ENCODE peak calls at places on chromosomes 16 and 17, in four cellular contexts. Y is tibial artery, V is DND-41, B is mucosa of descending colon. S is an unnamed sample. For H3K36me3 and H3K9me3, the result is how much of the 10 kb centered on the place peaks cover.

GRCh38 chr16:85380905-85381737 is 232.0 kb upstream of the GSE1 start:
- DNase-seq in Y (no peak), V (no peak), B (no peak), S (no peak)

GRCh38 chr16:29256501-29256981 is 150.0 kb downstream of the NPIPB11 start:
- DNase-seq in Y (no peak), V (no peak), B (no peak), S (no peak)

GRCh38 chr16:90019543-90020259 is 445 bp upstream of the DBNDD1 start:
- DNase-seq in Y (no peak), V (peak), B (peak), S (no peak)

GRCh38 chr17:40303009-40303657 is 5.8 kb upstream of the RARA start:
- DNase-seq in Y (peak), V (peak), B (peak), S (no peak)

GRCh38 chr17:37494401-37494831 is 4.7 kb downstream of the DUSP14 start:
- DNase-seq in Y (no peak), V (no peak), B (no peak), S (no peak)

GRCh38 chr17:62075308-62075815 is 10.3 kb upstream of the MED13 start:
- DNase-seq in Y (no peak), V (no peak), B (no peak), S (no peak)

GRCh38 chr17:4375039-4375748 is 8.7 kb upstream of the UBE2G1 start:
- DNase-seq in Y (no peak), V (peak), B (no peak), S (no peak)

GRCh38 chr17:29070795-29071194 is 27.9 kb downstream of the PIPOX start:
- DNase-seq in Y (no peak), V (no peak), B (no peak), S (no peak)

GRCh38 chr16:67236551-67237395 is 9.8 kb downstream of the TMEM208 start:
- DNase-seq in Y (peak), V (peak), B (peak), S (no peak)

GRCh38 chr16:2904922-2905240 is 6.8 kb upstream of the FLYWCH1 start:
- DNase-seq in Y (no peak), V (no peak), B (peak), S (no peak)

GRCh38 chr17:81228834-81229665 is 6.3 kb upstream of the CEP131 start:
- DNase-seq in Y (no peak), V (no peak), B (no peak), S (no peak)

GRCh38 chr16:49112754-49113153 is 168.9 kb downstream of the CBLN1 start:
- DNase-seq in Y (no peak), V (no peak), B (no peak), S (no peak)

GRCh38 chr17:73091770-73092517 is 544 bp downstream of the SLC39A11 start:
- DNase-seq in Y (peak), V (no peak), B (peak), S (no peak)

GRCh38 chr17:80151333-80151732 is 4.4 kb upstream of the EIF4A3 start:
- DNase-seq in Y (no peak), V (no peak), B (no peak), S (no peak)

GRCh38 chr16:85612191-85612800 is 826 bp upstream of the GSE1 start:
- DNase-seq in Y (peak), V (no peak), B (peak), S (peak)

GRCh38 chr17:50501054-50501453 is 7.2 kb upstream of the MYCBPAP start:
- DNase-seq in Y (peak), V (peak), B (peak), S (no peak)

GRCh38 chr16:34078697-34079096 is 619.3 kb downstream of the TP53TG3F start:
- DNase-seq in Y (no peak), V (no peak), B (no peak), S (no peak)

GRCh38 chr17:51636291-51636690 is 375.9 kb downstream of the UTP18 start:
- DNase-seq in Y (no peak), V (no peak), B (no peak), S (no peak)

GRCh38 chr17:35407531-35407930 is 24.8 kb downstream of the SLFN12 start:
- DNase-seq in Y (no peak), V (no peak), B (no peak), S (no peak)

GRCh38 chr17:81200695-81201580 is 21.8 kb downstream of the CEP131 start:
- DNase-seq in Y (peak), V (peak), B (peak), S (no peak)

GRCh38 chr17:40069751-40070643 is 7.2 kb downstream of the THRA start:
- DNase-seq in Y (no peak), V (peak), B (peak), S (no peak)

GRCh38 chr17:40452074-40452787 is 9.0 kb downstream of the IGFBP4 start:
- DNase-seq in Y (peak), V (no peak), B (no peak), S (peak)

GRCh38 chr17:59652119-59652518 is 32.4 kb downstream of the CLTC start:
- DNase-seq in Y (no peak), V (no peak), B (no peak), S (no peak)

GRCh38 chr17:55527520-55528118 is 16.4 kb upstream of the SMIM36 start:
- DNase-seq in Y (peak), V (peak), B (peak), S (no peak)

GRCh38 chr16:17266606-17267313 is 204.0 kb downstream of the XYLT1 start:
- DNase-seq in Y (no peak), V (no peak), B (peak), S (no peak)

GRCh38 chr16:65745-66144 is 6.7 kb downstream of the RHBDF1 start:
- DNase-seq in Y (peak), V (peak), B (peak), S (peak)

GRCh38 chr17:82281502-82282238 is 8.2 kb upstream of the CSNK1D start:
- DNase-seq in Y (no peak), V (no peak), B (no peak), S (no peak)

DNA sequence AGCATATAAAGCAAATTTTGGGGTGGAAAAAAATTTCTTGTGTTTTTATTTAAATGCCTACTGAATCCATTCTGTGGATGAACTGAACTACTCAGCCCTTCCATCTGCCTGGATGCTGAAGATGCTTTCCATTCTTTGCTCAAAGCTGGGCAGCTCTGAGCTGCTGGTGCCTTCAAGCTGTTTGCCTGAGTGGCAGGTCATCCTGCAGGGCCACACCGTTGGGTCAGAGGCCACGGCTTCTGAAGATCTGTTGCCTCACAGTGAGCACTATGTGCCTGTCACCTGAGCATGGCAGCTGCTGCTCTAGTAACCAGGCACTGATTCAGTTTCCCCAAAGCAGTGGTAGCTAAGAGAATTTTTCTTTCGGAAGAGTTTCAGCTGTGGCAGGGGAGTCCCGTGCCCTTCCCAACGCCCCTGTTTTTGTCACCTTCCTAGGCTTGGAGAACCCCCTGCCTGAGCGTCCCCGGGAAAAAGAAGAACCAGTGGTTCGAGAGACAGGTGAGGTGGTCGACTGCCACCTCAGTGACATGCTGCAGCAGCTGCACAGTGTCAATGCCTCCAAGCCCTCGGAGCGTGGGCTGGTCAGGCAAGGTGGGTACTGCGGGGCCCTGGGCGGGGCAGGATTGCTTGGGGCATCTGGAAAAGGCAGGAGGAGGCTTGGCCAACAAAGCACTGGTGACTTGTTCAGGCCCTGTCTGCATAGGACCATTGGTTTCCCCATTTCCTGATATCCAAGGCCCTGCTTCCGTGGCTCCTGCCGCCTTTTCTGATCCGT is 8.5 kb downstream of the PLK1 start:
- DNase-seq in Y (no peak), V (no peak), B (no peak), S (no peak)
- H3K36me3 ChIP-seq in Y (half or more), V (half or more), B (under half), S (under half)

GRCh38 chr16:5820472-5820871 is 722.9 kb upstream of the EEF2KMT start:
- DNase-seq in Y (no peak), V (no peak), B (no peak), S (no peak)
- H3K9me3 ChIP-seq in Y (under half), V (under half), B (under half), S (under half)

GRCh38 chr17:8557176-8557806 is 73.2 kb downstream of the MYH10 start:
- DNase-seq in Y (no peak), V (no peak), B (no peak), S (no peak)
- H3K36me3 ChIP-seq in Y (under half), V (half or more), B (under half), S (under half)

DNA sequence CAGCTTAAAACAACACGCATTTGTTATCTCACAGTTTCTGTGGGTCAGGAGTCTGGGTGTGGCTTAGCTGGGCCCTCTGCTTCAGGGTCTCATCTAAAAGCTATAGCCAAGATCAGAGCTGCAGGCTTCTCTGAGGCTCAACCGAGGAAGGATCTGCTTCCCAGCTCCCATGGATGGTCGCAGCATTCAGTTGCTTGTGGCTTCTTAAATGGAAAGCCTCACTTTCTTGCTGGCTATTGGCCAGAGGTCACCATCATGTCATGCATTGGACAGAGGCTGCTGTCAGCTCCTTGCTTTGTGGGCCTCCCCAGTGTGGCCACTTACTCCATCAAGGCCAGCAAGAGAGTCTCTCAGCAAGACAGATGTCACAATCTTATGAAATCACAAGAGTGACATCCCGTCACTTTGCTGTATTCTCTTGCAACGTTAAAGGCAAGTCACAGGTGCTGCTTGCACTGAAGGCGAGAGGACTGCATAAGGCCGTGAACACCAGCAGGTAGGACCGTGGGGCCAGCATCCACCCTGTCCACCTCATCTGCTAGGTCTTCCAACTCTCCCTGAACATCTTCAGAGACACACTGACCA is 117.8 kb upstream of the TNRC6C start:
- DNase-seq in Y (no peak), V (no peak), B (no peak), S (no peak)
- H3K9me3 ChIP-seq in Y (under half), V (under half), B (under half), S (under half)

DNA sequence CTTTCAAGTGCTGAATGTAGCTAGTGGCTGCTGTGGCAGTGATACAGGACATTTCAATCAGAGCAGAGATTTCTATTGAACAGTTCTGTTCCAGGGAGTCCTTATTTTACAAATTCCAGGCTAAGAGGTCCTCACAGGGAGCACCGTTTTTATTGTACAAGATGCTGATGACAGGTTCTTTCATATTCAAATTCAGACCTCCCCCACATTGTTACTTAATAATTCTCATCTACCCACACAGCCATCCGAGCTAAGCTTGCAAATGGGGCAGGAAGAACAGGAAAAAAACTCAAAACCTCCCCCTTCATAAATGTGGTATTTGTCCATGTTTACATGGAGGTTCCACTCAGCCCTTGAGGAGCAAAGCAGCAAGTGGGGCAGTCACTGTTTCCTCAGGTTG is 9.8 kb downstream of the GABARAPL2 start:
- DNase-seq in Y (no peak), V (no peak), B (no peak), S (no peak)
- H3K36me3 ChIP-seq in Y (half or more), V (half or more), B (under half), S (under half)

GRCh38 chr16:61324044-61324443 is 712.2 kb downstream of the CDH8 start:
- DNase-seq in Y (no peak), V (no peak), B (no peak), S (no peak)

DNA sequence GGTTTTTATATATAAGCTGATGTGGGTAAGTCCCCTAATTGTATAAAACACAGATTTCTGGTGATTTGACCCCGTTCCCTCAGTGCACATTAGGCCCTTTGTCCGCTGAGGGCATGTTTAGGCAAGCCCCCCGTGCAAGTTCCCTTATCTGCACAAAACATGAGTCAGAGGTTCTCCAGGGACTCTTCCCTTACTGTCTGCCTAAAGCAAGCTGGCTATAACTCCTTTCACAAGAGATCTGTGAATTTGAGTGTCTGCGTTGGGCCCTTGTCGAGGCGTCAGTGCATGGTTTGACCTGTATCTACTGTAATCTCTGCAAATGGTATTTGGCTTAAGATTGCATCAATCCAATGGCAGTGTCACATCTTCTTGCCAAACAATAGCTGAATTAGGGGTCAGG is 712.8 kb downstream of the CDH8 start:
- DNase-seq in Y (no peak), V (no peak), B (no peak), S (no peak)
- H3K9me3 ChIP-seq in Y (under half), V (under half), B (under half), S (under half)

GRCh38 chr16:8632675-8633182 is 11.2 kb downstream of the METTL22 start:
- DNase-seq in Y (peak), V (no peak), B (peak), S (no peak)
- H3K36me3 ChIP-seq in Y (half or more), V (half or more), B (under half), S (half or more)

DNA sequence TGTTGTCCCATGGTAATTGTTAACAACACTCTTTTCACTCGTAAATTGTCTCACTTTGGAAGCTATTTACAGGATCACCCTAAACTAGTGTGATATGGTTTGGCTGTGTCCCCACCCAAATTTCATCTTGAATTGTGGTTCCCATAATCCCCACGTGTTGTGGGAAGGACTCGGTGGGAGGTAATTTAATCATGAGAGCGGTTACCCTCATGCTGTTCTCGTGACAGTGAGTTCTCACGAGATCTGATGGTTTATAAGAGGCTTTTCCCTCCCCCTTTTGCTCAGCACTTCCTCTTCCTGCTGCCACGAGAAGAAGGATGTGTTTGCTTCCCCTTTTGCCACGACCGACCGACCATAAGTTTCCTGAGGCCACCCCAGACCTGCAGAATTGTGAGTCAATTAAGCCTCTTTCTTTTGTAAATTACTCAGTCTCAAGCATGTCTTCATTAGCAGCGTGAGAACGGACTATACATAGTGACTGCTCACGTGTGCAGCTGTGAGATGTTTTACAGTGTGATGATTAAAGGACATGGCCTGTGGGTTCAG is 34.4 kb downstream of the DNAH3 start:
- DNase-seq in Y (no peak), V (no peak), B (no peak), S (no peak)
- H3K9me3 ChIP-seq in Y (under half), V (under half), B (under half), S (under half)

GRCh38 chr17:64484380-64484779 is 12.5 kb downstream of the POLG2 start:
- DNase-seq in Y (no peak), V (no peak), B (no peak), S (no peak)
- H3K36me3 ChIP-seq in Y (half or more), V (under half), B (under half), S (under half)

GRCh38 chr16:64715624-64716023 is 406.2 kb downstream of the CDH11 start:
- DNase-seq in Y (no peak), V (no peak), B (no peak), S (no peak)
- H3K9me3 ChIP-seq in Y (under half), V (under half), B (under half), S (under half)

S was measured in thoracic aorta.